ENCODE peak calls at places on chromosomes 13 and 19, in five cellular contexts. N is psoas muscle, R is body of pancreas, Y is H1, P is Peyer's patch. U is an unnamed sample.

GRCh38 chr19:52170304-52170703 is 1.1 kb downstream of the ZNF836 start:
- DNase-seq in N (no peak), P (no peak), Y (no peak), R (no peak), U (no peak)

GRCh38 chr19:7394728-7395359 is 46.1 kb downstream of the ARHGEF18 start:
- DNase-seq in N (peak; percentile 94), Y (peak; percentile 99), R (peak; percentile 88), P (peak; percentile 94), U (peak; percentile 84)

GRCh38 chr19:48660854-48661731 is 11.7 kb downstream of the NTN5 start:
- DNase-seq in P (peak; percentile 93), N (peak; percentile 93), Y (peak; percentile 84), R (peak; percentile 90), U (peak; percentile 66)

GRCh38 chr19:13741893-13742292 is 22.4 kb upstream of the MRI1 start:
- DNase-seq in R (no peak), P (no peak), N (no peak), Y (no peak), U (no peak)

GRCh38 chr13:38905081-38905480 is 85.5 kb downstream of the STOML3 start:
- DNase-seq in N (no peak), Y (no peak), P (no peak), R (peak; percentile 49), U (no peak)

GRCh38 chr13:89294115-89294867 is 1623.1 kb downstream of the SLITRK5 start:
- DNase-seq in R (no peak), N (no peak), P (no peak), Y (no peak), U (no peak)

GRCh38 chr19:10797541-10798256 is 38.3 kb downstream of the TMED1 start:
- DNase-seq in Y (no peak), R (no peak), N (no peak), P (peak; percentile 66), U (peak; percentile 73)

GRCh38 chr13:48160879-48161278 is 66.0 kb upstream of the MED4 start:
- DNase-seq in R (no peak), N (peak; percentile 66), Y (no peak), P (no peak), U (no peak)

GRCh38 chr19:6126335-6126974 is 9.0 kb upstream of the ACSBG2 start:
- DNase-seq in R (peak; percentile 16), Y (no peak), N (no peak), P (no peak), U (no peak)

GRCh38 chr19:12785431-12786011 is 5.8 kb upstream of the JUNB start:
- DNase-seq in N (no peak), P (peak; percentile 77), R (peak; percentile 65), Y (no peak), U (no peak)

GRCh38 chr13:106047859-106048258 is 487.6 kb downstream of the EFNB2 start:
- DNase-seq in R (no peak), P (no peak), N (no peak), Y (no peak), U (no peak)

GRCh38 chr13:50593228-50593627 is 250.3 kb downstream of the DLEU7 start:
- DNase-seq in P (no peak), Y (no peak), N (no peak), R (no peak), U (no peak)

GRCh38 chr13:98581971-98582702 is 5.2 kb upstream of the STK24 start:
- DNase-seq in P (no peak), Y (no peak), R (no peak), N (no peak), U (no peak)

GRCh38 chr13:64428196-64428595 is 2801.9 kb downstream of the PCDH9 start:
- DNase-seq in R (no peak), P (no peak), Y (no peak), N (no peak), U (no peak)

GRCh38 chr19:5392476-5392875 is 51.9 kb upstream of the PTPRS start:
- DNase-seq in Y (no peak), N (no peak), P (no peak), R (no peak), U (no peak)

GRCh38 chr13:31037874-31038475 is 105.5 kb downstream of the TEX26 start:
- DNase-seq in Y (no peak), R (no peak), N (no peak), P (no peak), U (no peak)

GRCh38 chr19:14272623-14273022 is 66.7 kb upstream of the ADGRL1 start:
- DNase-seq in P (no peak), Y (no peak), N (no peak), R (no peak), U (no peak)

GRCh38 chr19:4575978-4576933 is 16.8 kb upstream of the SEMA6B start:
- DNase-seq in P (peak; percentile 83), R (peak; percentile 65), Y (peak; percentile 96), N (peak; percentile 80), U (peak; percentile 58)

GRCh38 chr13:106118050-106118449 is 417.4 kb downstream of the EFNB2 start:
- DNase-seq in P (no peak), Y (no peak), R (no peak), N (no peak), U (no peak)

GRCh38 chr19:29810504-29810871 is 1.3 kb upstream of the CCNE1 start:
- DNase-seq in Y (no peak), N (no peak), P (no peak), R (peak; percentile 20), U (peak; percentile 2)

GRCh38 chr13:73107459-73107858 is 48.7 kb downstream of the KLF5 start:
- DNase-seq in P (no peak), N (no peak), R (no peak), Y (no peak), U (no peak)

GRCh38 chr19:29323972-29324680 is 111.2 kb upstream of the UQCRFS1 start:
- DNase-seq in R (no peak), P (no peak), Y (no peak), N (no peak), U (no peak)

GRCh38 chr13:45909724-45910123 is 58.2 kb upstream of the SIAH3 start:
- DNase-seq in N (no peak), Y (no peak), P (no peak), R (no peak), U (no peak)

GRCh38 chr19:15971217-15971616 is 22.4 kb downstream of the OR10H4 start:
- DNase-seq in R (no peak), N (no peak), P (no peak), Y (no peak), U (no peak)

GRCh38 chr19:46980756-46981155 is 38.9 kb upstream of the NPAS1 start:
- DNase-seq in Y (no peak), R (no peak), P (no peak), N (no peak), U (no peak)

GRCh38 chr13:85657942-85658341 is 141.3 kb downstream of the SLITRK6 start:
- DNase-seq in R (no peak), Y (no peak), P (no peak), N (no peak), U (no peak)

GRCh38 chr19:10086032-10086903 is at the start of gene SHFL:
- DNase-seq in P (peak; percentile 94), N (peak; percentile 78), Y (peak; percentile 87), R (peak; percentile 74), U (peak; percentile 78)

GRCh38 chr19:34327851-34328250 is 37.1 kb upstream of the GPI start:
- DNase-seq in Y (no peak), P (peak; percentile 42), N (no peak), R (no peak), U (no peak)

GRCh38 chr19:38266981-38267597 is 2.7 kb downstream of the SPINT2 start:
- DNase-seq in N (no peak), Y (no peak), R (peak; percentile 45), P (peak; percentile 80), U (no peak)

GRCh38 chr13:51937320-51938290 is 73.6 kb downstream of the ATP7B start:
- DNase-seq in P (no peak), N (no peak), R (no peak), Y (no peak), U (no peak)

GRCh38 chr19:36331353-36332228 is 47.4 kb downstream of the ZFP14 start:
- DNase-seq in N (peak; percentile 83), Y (peak; percentile 94), R (peak; percentile 92), P (peak; percentile 90), U (peak; percentile 53)

GRCh38 chr13:109810761-109811510 is 24.6 kb upstream of the IRS2 start:
- DNase-seq in P (no peak), R (no peak), N (peak; percentile 51), Y (no peak), U (no peak)

GRCh38 chr19:50924576-50924975 is 13.4 kb upstream of the KLK4 start:
- DNase-seq in Y (no peak), P (no peak), N (no peak), R (no peak), U (no peak)

GRCh38 chr19:57477191-57478008 is at the start of gene ZNF772:
- DNase-seq in N (peak; percentile 93), R (peak; percentile 95), P (peak; percentile 95), Y (peak; percentile 93), U (peak; percentile 83)
- H3K9me3 ChIP-seq in N (peaks cover 69% of the 10 kb centered on the region), R (no peaks in the 10 kb centered on the region), P (no peaks in the 10 kb centered on the region), Y (peaks cover 51% of the 10 kb centered on the region), U (peaks cover 69% of the 10 kb centered on the region)

DNA sequence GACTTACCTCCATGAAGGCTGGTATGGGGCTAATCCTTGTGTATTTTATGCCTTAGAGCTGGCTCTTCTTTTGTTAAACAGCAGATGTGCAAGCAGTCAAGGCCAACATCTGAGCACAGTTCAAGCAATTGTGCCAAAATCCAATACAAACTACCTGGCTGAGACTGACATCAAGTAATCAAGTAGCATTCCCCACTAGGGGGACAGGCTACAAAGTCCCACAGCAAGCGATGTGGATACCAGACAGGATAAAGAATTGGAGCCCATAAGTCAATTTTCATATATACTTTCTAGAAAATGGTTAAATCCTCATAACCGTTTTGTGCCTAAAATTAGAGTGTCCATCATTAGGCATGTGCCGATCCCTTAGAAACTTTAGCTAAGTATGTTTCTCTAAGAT is 675.8 kb downstream of the DIAPH3 start:
- DNase-seq in N (no peak), P (no peak), R (no peak), Y (no peak), U (no peak)
- TF ChIP-seq CTCF in N (no peak), P (no peak), R (no peak), Y (peak; percentile 6), U (no peak)

GRCh38 chr19:17948967-17949930 is 16.4 kb downstream of the CCDC124 start:
- DNase-seq in R (no peak), Y (peak; percentile 63), N (no peak), P (no peak), U (no peak)
- H3K27ac ChIP-seq in R (no peak overlapping the region), Y (no peak overlapping the region), N (no peak overlapping the region), P (no peak overlapping the region), U (no peak overlapping the region)

GRCh38 chr19:56554272-56554869 is 12.9 kb upstream of the ZNF470 start:
- DNase-seq in Y (no peak), N (no peak), P (no peak), R (no peak), U (no peak)
- H3K9me3 ChIP-seq in Y (peaks cover 37% of the 10 kb centered on the region), N (peaks cover 98% of the 10 kb centered on the region), P (no peaks in the 10 kb centered on the region), R (no peaks in the 10 kb centered on the region), U (peaks cover 96% of the 10 kb centered on the region)

DNA sequence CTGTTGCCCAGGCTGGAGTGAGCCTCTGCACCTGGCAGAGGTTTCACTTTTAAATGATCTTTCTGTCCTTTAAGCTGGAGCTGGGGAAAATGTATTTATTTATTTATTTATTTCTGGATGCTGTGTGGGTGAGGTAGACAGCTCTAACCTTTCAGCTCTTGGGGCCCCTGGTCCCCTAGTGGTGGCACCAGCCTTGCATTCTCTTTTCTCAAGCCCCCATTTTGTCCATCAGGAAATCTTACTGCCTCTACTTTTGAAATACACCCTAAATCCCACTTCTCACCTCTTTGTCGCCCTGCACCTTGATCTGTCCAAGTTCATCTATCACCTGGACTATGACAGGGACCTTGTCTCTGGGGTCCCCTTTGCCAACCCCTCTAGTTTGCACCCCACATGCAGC is 2.1 kb upstream of the B9D2 start:
- DNase-seq in R (no peak), Y (no peak), N (no peak), P (no peak), U (no peak)
- TF ChIP-seq CTCF in R (no peak), Y (peak; percentile 28), N (no peak), P (no peak), U (no peak)

U was measured in CD4-positive, alpha-beta T cell.